ENCODE peak calls at places on chromosomes 6 and 20, in seven cellular contexts. N is HT1080; S is CD8-positive, alpha-beta T cell; A is NCI-H82; T is Jurkat, Clone E6-1; B is NCI-H1436; J is stimulated activated CD4-positive, alpha-beta T cell treated with anti-CD3 and anti-CD28 coated beads, Interleukin-1b, Interleukin-23, amount 100 ng/mL, for 24 hours. I is an unnamed sample.
A peak's percentile ranks its signal among the peaks of the same experiment; 100 is the strongest.

GRCh38 chr20:50251992-50252491 is 61.4 kb downstream of the CEBPB start:
- DNase-seq in N (peak; percentile 64), S (no peak), A (no peak), T (no peak), B (no peak), J (no peak), I (no peak)

GRCh38 chr20:341682-342081 is 5.2 kb upstream of the NRSN2 start:
- DNase-seq in N (peak; percentile 96), S (no peak), A (no peak), T (no peak), B (no peak), J (no peak), I (peak; percentile 33)

GRCh38 chr6:170114956-170115855 is 175.7 kb downstream of the DLL1 start:
- DNase-seq in N (no peak), S (no peak), A (no peak), T (no peak), B (no peak), J (no peak), I (peak; percentile 54)

GRCh38 chr20:45629496-45630100 is at the start of gene WFDC10A:
- DNase-seq in N (peak; percentile 77), S (no peak), A (peak; percentile 87), T (peak; percentile 58), B (peak; percentile 0), J (no peak), I (peak; percentile 32)

GRCh38 chr6:55617272-55617671 is 38.3 kb upstream of the HMGCLL1 start:
- DNase-seq in N (peak; percentile 46), S (no peak), A (peak; percentile 69), T (peak; percentile 27), B (no peak), J (no peak), I (peak; percentile 46)

GRCh38 chr20:42604998-42605970 is 584.4 kb downstream of the PTPRT start:
- DNase-seq in N (peak; percentile 2), S (no peak), A (no peak), T (no peak), B (no peak), J (no peak), I (no peak)

GRCh38 chr20:19964289-19965263 is 52.6 kb upstream of the NAA20 start:
- DNase-seq in N (peak; percentile 64), S (no peak), A (no peak), T (no peak), B (no peak), J (no peak), I (peak; percentile 21)

GRCh38 chr20:37042986-37043972 is 52.5 kb downstream of the RBL1 start:
- DNase-seq in N (no peak), S (no peak), A (no peak), T (peak; percentile 57), B (no peak), J (no peak), I (no peak)

GRCh38 chr20:373171-373890 is 7.2 kb upstream of the TRIB3 start:
- DNase-seq in N (peak; percentile 89), S (no peak), A (peak; percentile 54), T (no peak), B (no peak), J (no peak), I (peak; percentile 32)

GRCh38 chr6:150631982-150632642 is 32.4 kb downstream of the PLEKHG1 start:
- DNase-seq in N (no peak), S (no peak), A (no peak), T (no peak), B (no peak), J (no peak), I (no peak)

GRCh38 chr6:11207199-11207968 is 25.1 kb downstream of the NEDD9 start:
- DNase-seq in N (peak; percentile 96), S (no peak), A (no peak), T (no peak), B (no peak), J (no peak), I (no peak)

GRCh38 chr6:41713650-41714291 is 21.6 kb downstream of the TFEB start:
- DNase-seq in N (no peak), S (no peak), A (no peak), T (no peak), B (no peak), J (no peak), I (no peak)

GRCh38 chr6:67680297-67680932 is 954.7 kb upstream of the ADGRB3 start:
- DNase-seq in N (no peak), S (no peak), A (no peak), T (no peak), B (no peak), J (no peak), I (no peak)

GRCh38 chr20:50848341-50848808 is 53.5 kb downstream of the BCAS4 start:
- DNase-seq in N (no peak), S (no peak), A (no peak), T (no peak), B (no peak), J (no peak), I (no peak)

GRCh38 chr6:13152804-13153203 is 175.5 kb downstream of the TBC1D7 start:
- DNase-seq in N (no peak), S (no peak), A (no peak), T (no peak), B (no peak), J (no peak), I (no peak)

GRCh38 chr6:156884306-156884705 is 107.1 kb downstream of the ARID1B start:
- DNase-seq in N (no peak), S (no peak), A (peak; percentile 85), T (no peak), B (no peak), J (no peak), I (no peak)

GRCh38 chr20:44247131-44247571 is at the start of gene GDAP1L1:
- DNase-seq in N (no peak), S (no peak), A (peak; percentile 62), T (no peak), B (peak; percentile 25), J (no peak), I (peak; percentile 86)

GRCh38 chr20:4767084-4767483 is 45.4 kb downstream of the PRND start:
- DNase-seq in N (no peak), S (no peak), A (no peak), T (no peak), B (no peak), J (no peak), I (no peak)

GRCh38 chr6:117617766-117618035 is 15.4 kb upstream of the GOPC start:
- DNase-seq in N (no peak), S (no peak), A (no peak), T (no peak), B (no peak), J (no peak), I (no peak)

GRCh38 chr6:121851056-121851455 is 415.6 kb downstream of the GJA1 start:
- DNase-seq in N (no peak), S (no peak), A (peak; percentile 21), T (no peak), B (no peak), J (no peak), I (no peak)

GRCh38 chr20:48995599-48995998 is 50.5 kb upstream of the CSE1L start:
- DNase-seq in N (no peak), S (no peak), A (no peak), T (no peak), B (peak; percentile 71), J (no peak), I (no peak)

GRCh38 chr6:105836379-105836778 is 249.8 kb upstream of the PRDM1 start:
- DNase-seq in N (no peak), S (no peak), A (no peak), T (no peak), B (no peak), J (no peak), I (no peak)

GRCh38 chr6:159134701-159135364 is 34.4 kb upstream of the FNDC1 start:
- DNase-seq in N (peak; percentile 46), S (peak; percentile 65), A (peak; percentile 80), T (peak; percentile 61), B (peak; percentile 39), J (peak; percentile 49), I (peak; percentile 67)

GRCh38 chr6:2454180-2454579 is 208.8 kb upstream of the GMDS start:
- DNase-seq in N (no peak), S (no peak), A (no peak), T (no peak), B (no peak), J (no peak), I (no peak)

GRCh38 chr6:116115781-116116180 is 10.2 kb downstream of the COL10A1 start:
- DNase-seq in N (peak; percentile 13), S (no peak), A (no peak), T (no peak), B (no peak), J (no peak), I (no peak)

GRCh38 chr20:44050925-44051660 is 135.9 kb downstream of the JPH2 start:
- DNase-seq in N (no peak), S (no peak), A (no peak), T (no peak), B (no peak), J (no peak), I (no peak)

GRCh38 chr6:161137839-161138544 is 135.9 kb downstream of the AGPAT4 start:
- DNase-seq in N (peak; percentile 26), S (no peak), A (no peak), T (no peak), B (no peak), J (no peak), I (no peak)